ENCODE peak calls at places on chromosomes 6 and 20, in ten cellular contexts. One of them, this sample, is unnamed.
A peak's percentile ranks its signal among the peaks of the same experiment; 100 is the strongest.

GRCh38 chr6:31128093-31128676 is 7.9 kb upstream of the CDSN start:
- DNase-seq in psoas muscle: peak; percentile 47
- DNase-seq in NAMALWA: peak; percentile 74
- DNase-seq in LoVo: peak; percentile 66
- DNase-seq in A549: peak; percentile 37
- DNase-seq in uterus: peak; percentile 57
- DNase-seq in GM03348: peak; percentile 63
- DNase-seq in activated CD4-positive, alpha-beta memory T cell treated with anti-CD3 and anti-CD28 coated beads, Interleukin-2, amount 10 ng/mL, durations not matched to agents 7 days and 5 days: peak; percentile 78
- DNase-seq in dorsolateral prefrontal cortex: peak; percentile 66
- DNase-seq in OCI-LY7: peak; percentile 73
- DNase-seq in this sample: no peak

GRCh38 chr6:158818008-158818579 is 1.1 kb downstream of the EZR start:
- DNase-seq in LoVo: peak; percentile 85
- DNase-seq in activated CD4-positive, alpha-beta memory T cell treated with anti-CD3 and anti-CD28 coated beads, Interleukin-2, amount 10 ng/mL, durations not matched to agents 7 days and 5 days: peak; percentile 84
- DNase-seq in OCI-LY7: peak; percentile 78
- DNase-seq in dorsolateral prefrontal cortex: peak; percentile 46
- DNase-seq in A549: peak; percentile 70
- DNase-seq in psoas muscle: peak; percentile 84
- DNase-seq in NAMALWA: peak; percentile 83
- DNase-seq in GM03348: peak; percentile 96
- DNase-seq in uterus: peak; percentile 70
- DNase-seq in this sample: peak; percentile 55

GRCh38 chr6:154653853-154654252 is 79.4 kb upstream of the SCAF8 start:
- DNase-seq in uterus: peak; percentile 21
- DNase-seq in psoas muscle: no peak
- DNase-seq in activated CD4-positive, alpha-beta memory T cell treated with anti-CD3 and anti-CD28 coated beads, Interleukin-2, amount 10 ng/mL, durations not matched to agents 7 days and 5 days: no peak
- DNase-seq in dorsolateral prefrontal cortex: no peak
- DNase-seq in A549: peak; percentile 13
- DNase-seq in LoVo: no peak
- DNase-seq in OCI-LY7: no peak
- DNase-seq in GM03348: peak; percentile 50
- DNase-seq in NAMALWA: no peak
- DNase-seq in this sample: peak; percentile 41

GRCh38 chr6:123439371-123439770 is 197.4 kb downstream of the TRDN start:
- DNase-seq in psoas muscle: no peak
- DNase-seq in A549: no peak
- DNase-seq in NAMALWA: no peak
- DNase-seq in OCI-LY7: no peak
- DNase-seq in LoVo: no peak
- DNase-seq in uterus: no peak
- DNase-seq in GM03348: no peak
- DNase-seq in dorsolateral prefrontal cortex: no peak
- DNase-seq in activated CD4-positive, alpha-beta memory T cell treated with anti-CD3 and anti-CD28 coated beads, Interleukin-2, amount 10 ng/mL, durations not matched to agents 7 days and 5 days: no peak
- DNase-seq in this sample: no peak

GRCh38 chr20:34390769-34391447 is 27.8 kb downstream of the ITCH start:
- DNase-seq in A549: peak; percentile 36
- DNase-seq in psoas muscle: peak; percentile 63
- DNase-seq in OCI-LY7: no peak
- DNase-seq in LoVo: peak; percentile 84
- DNase-seq in GM03348: peak; percentile 45
- DNase-seq in NAMALWA: no peak
- DNase-seq in dorsolateral prefrontal cortex: no peak
- DNase-seq in uterus: peak; percentile 60
- DNase-seq in activated CD4-positive, alpha-beta memory T cell treated with anti-CD3 and anti-CD28 coated beads, Interleukin-2, amount 10 ng/mL, durations not matched to agents 7 days and 5 days: peak; percentile 64
- DNase-seq in this sample: peak; percentile 56

GRCh38 chr20:34988176-34988540 is 32.5 kb downstream of the MYH7B start:
- DNase-seq in NAMALWA: no peak
- DNase-seq in uterus: no peak
- DNase-seq in GM03348: no peak
- DNase-seq in dorsolateral prefrontal cortex: no peak
- DNase-seq in A549: no peak
- DNase-seq in psoas muscle: no peak
- DNase-seq in OCI-LY7: no peak
- DNase-seq in activated CD4-positive, alpha-beta memory T cell treated with anti-CD3 and anti-CD28 coated beads, Interleukin-2, amount 10 ng/mL, durations not matched to agents 7 days and 5 days: no peak
- DNase-seq in LoVo: no peak
- DNase-seq in this sample: no peak

GRCh38 chr6:135043854-135044253 is 10.8 kb downstream of the HBS1L start:
- DNase-seq in GM03348: no peak
- DNase-seq in OCI-LY7: no peak
- DNase-seq in NAMALWA: no peak
- DNase-seq in dorsolateral prefrontal cortex: no peak
- DNase-seq in psoas muscle: no peak
- DNase-seq in LoVo: no peak
- DNase-seq in A549: no peak
- DNase-seq in activated CD4-positive, alpha-beta memory T cell treated with anti-CD3 and anti-CD28 coated beads, Interleukin-2, amount 10 ng/mL, durations not matched to agents 7 days and 5 days: no peak
- DNase-seq in uterus: no peak
- DNase-seq in this sample: no peak

GRCh38 chr6:75230484-75231325 is 12.9 kb downstream of the COX7A2 start:
- DNase-seq in OCI-LY7: no peak
- DNase-seq in A549: peak; percentile 36
- DNase-seq in dorsolateral prefrontal cortex: no peak
- DNase-seq in psoas muscle: no peak
- DNase-seq in LoVo: peak; percentile 50
- DNase-seq in NAMALWA: no peak
- DNase-seq in GM03348: peak; percentile 76
- DNase-seq in uterus: no peak
- DNase-seq in activated CD4-positive, alpha-beta memory T cell treated with anti-CD3 and anti-CD28 coated beads, Interleukin-2, amount 10 ng/mL, durations not matched to agents 7 days and 5 days: no peak
- DNase-seq in this sample: peak; percentile 42

GRCh38 chr6:37221585-37222124 is 35.9 kb upstream of the TBC1D22B start:
- DNase-seq in psoas muscle: no peak
- DNase-seq in LoVo: no peak
- DNase-seq in A549: no peak
- DNase-seq in activated CD4-positive, alpha-beta memory T cell treated with anti-CD3 and anti-CD28 coated beads, Interleukin-2, amount 10 ng/mL, durations not matched to agents 7 days and 5 days: no peak
- DNase-seq in dorsolateral prefrontal cortex: no peak
- DNase-seq in NAMALWA: no peak
- DNase-seq in GM03348: no peak
- DNase-seq in uterus: no peak
- DNase-seq in OCI-LY7: no peak
- DNase-seq in this sample: no peak

GRCh38 chr6:43734294-43734665 is 35.7 kb upstream of the VEGFA start:
- DNase-seq in activated CD4-positive, alpha-beta memory T cell treated with anti-CD3 and anti-CD28 coated beads, Interleukin-2, amount 10 ng/mL, durations not matched to agents 7 days and 5 days: no peak
- DNase-seq in GM03348: no peak
- DNase-seq in dorsolateral prefrontal cortex: no peak
- DNase-seq in psoas muscle: no peak
- DNase-seq in LoVo: no peak
- DNase-seq in A549: no peak
- DNase-seq in OCI-LY7: no peak
- DNase-seq in uterus: no peak
- DNase-seq in NAMALWA: no peak
- DNase-seq in this sample: no peak